ENCODE peak calls at places on chromosomes 13 and 19, in seven cellular contexts. O is tibial artery, N is HS-5, U is HTR-8/SVneo, L is HCEC 1CT, J is MV-4-11, X is kidney tubule cell. W is an unnamed sample.
A peak's percentile ranks its signal among the peaks of the same experiment; 100 is the strongest.

GRCh38 chr19:49064768-49065611 is at the start of gene NTF4:
- DNase-seq in J (no peak), N (no peak), L (no peak), U (peak; percentile 70), X (peak; percentile 37), O (no peak), W (no peak)

GRCh38 chr13:41178040-41178439 is 16.3 kb downstream of the KBTBD7 start:
- DNase-seq in X (no peak), L (no peak), O (no peak), J (peak; percentile 22), U (no peak), N (no peak), W (no peak)

GRCh38 chr13:37338721-37339120 is 233.3 kb upstream of the CSNK1A1L start:
- DNase-seq in N (no peak), L (no peak), X (no peak), U (no peak), O (no peak), J (no peak), W (no peak)

GRCh38 chr19:54480048-54480447 is 7.0 kb upstream of the CDC42EP5 start:
- DNase-seq in X (no peak), U (no peak), N (no peak), J (peak; percentile 90), L (no peak), O (no peak), W (no peak)

GRCh38 chr19:1104452-1105216 is 840 bp downstream of the GPX4 start:
- DNase-seq in O (peak; percentile 70), N (no peak), X (peak; percentile 80), L (peak; percentile 56), J (peak; percentile 47), U (peak; percentile 46), W (peak; percentile 71)

GRCh38 chr19:2589441-2589840 is 113.1 kb downstream of the GNG7 start:
- DNase-seq in U (no peak), J (no peak), L (no peak), O (no peak), X (no peak), N (no peak), W (no peak)

GRCh38 chr13:102484329-102484728 is 82.5 kb upstream of the FGF14 start:
- DNase-seq in L (peak; percentile 42), X (peak; percentile 5), O (no peak), U (no peak), N (no peak), J (no peak), W (no peak)

GRCh38 chr13:27792393-27793218 is at the start of gene GSX1:
- DNase-seq in U (peak; percentile 51), X (peak; percentile 73), N (no peak), L (no peak), J (no peak), O (peak; percentile 35), W (no peak)

GRCh38 chr13:21557995-21558394 is 46.0 kb downstream of the MICU2 start:
- DNase-seq in U (no peak), N (no peak), L (peak; percentile 30), J (peak; percentile 29), X (no peak), O (no peak), W (no peak)

GRCh38 chr19:50377051-50377441 is 789 bp downstream of the NR1H2 start:
- DNase-seq in O (no peak), N (no peak), J (no peak), L (no peak), U (no peak), X (no peak), W (peak; percentile 36)

GRCh38 chr19:29676586-29676985 is 11.3 kb downstream of the PLEKHF1 start:
- DNase-seq in J (no peak), U (no peak), X (no peak), O (no peak), L (no peak), N (no peak), W (no peak)

GRCh38 chr19:5790573-5791520 is at the start of gene DUS3L:
- DNase-seq in U (peak; percentile 96), J (peak; percentile 99), X (peak; percentile 98), O (peak; percentile 97), L (peak; percentile 97), N (peak; percentile 83), W (peak; percentile 95)

GRCh38 chr13:67619987-67620386 is 389.9 kb upstream of the PCDH9 start:
- DNase-seq in N (no peak), X (peak; percentile 45), L (peak; percentile 66), U (no peak), J (peak; percentile 47), O (no peak), W (no peak)

GRCh38 chr13:48403151-48403631 is 9.7 kb downstream of the LPAR6 start:
- DNase-seq in N (no peak), O (no peak), L (no peak), J (peak; percentile 55), X (no peak), U (no peak), W (no peak)

GRCh38 chr19:3746371-3747056 is 15.0 kb downstream of the APBA3 start:
- DNase-seq in X (no peak), O (no peak), N (no peak), L (no peak), U (no peak), J (no peak), W (no peak)

GRCh38 chr13:112900691-112901091 is 68.3 kb upstream of the MCF2L start:
- DNase-seq in X (no peak), N (no peak), J (no peak), U (no peak), O (no peak), L (no peak), W (no peak)

GRCh38 chr19:29526730-29527499 is 1.1 kb downstream of the VSTM2B start:
- DNase-seq in N (no peak), L (no peak), J (no peak), O (no peak), X (no peak), U (no peak), W (no peak)

GRCh38 chr13:109779074-109779473 is 7.3 kb downstream of the IRS2 start:
- DNase-seq in O (no peak), J (no peak), U (no peak), X (no peak), L (no peak), N (no peak), W (peak; percentile 64)

GRCh38 chr19:19185853-19186728 is 5.9 kb downstream of the BORCS8 start:
- DNase-seq in X (peak; percentile 57), N (no peak), L (peak; percentile 44), O (no peak), U (no peak), J (peak; percentile 98), W (peak; percentile 32)

GRCh38 chr19:48136547-48136946 is 25.9 kb upstream of the PLA2G4C start:
- DNase-seq in N (no peak), L (no peak), J (no peak), X (no peak), O (no peak), U (no peak), W (no peak)